ENCODE peak calls at places on chromosomes 11 and 22, in four cellular contexts. One of them, this sample, is unnamed.

GRCh38 chr11:62081378-62082291 is 42.2 kb upstream of the INCENP start:
- DNase-seq in activated CD8-positive, alpha-beta memory T cell treated with anti-CD3 and anti-CD28 coated beads for 48 hours: peak; percentile 50
- DNase-seq in stimulated activated CD4-positive, alpha-beta T cell treated with anti-CD3 and anti-CD28 coated beads, Interleukin-2, amount 100 ng/mL, for 24 hours: peak; percentile 83
- DNase-seq in WTC11: peak; percentile 89
- DNase-seq in this sample: peak; percentile 69

GRCh38 chr11:128620306-128621175 is 33.2 kb upstream of the ETS1 start:
- DNase-seq in activated CD8-positive, alpha-beta memory T cell treated with anti-CD3 and anti-CD28 coated beads for 48 hours: no peak
- DNase-seq in stimulated activated CD4-positive, alpha-beta T cell treated with anti-CD3 and anti-CD28 coated beads, Interleukin-2, amount 100 ng/mL, for 24 hours: no peak
- DNase-seq in WTC11: no peak
- DNase-seq in this sample: no peak

GRCh38 chr11:110069158-110069737 is 23.9 kb upstream of the ZC3H12C start:
- DNase-seq in activated CD8-positive, alpha-beta memory T cell treated with anti-CD3 and anti-CD28 coated beads for 48 hours: no peak
- DNase-seq in stimulated activated CD4-positive, alpha-beta T cell treated with anti-CD3 and anti-CD28 coated beads, Interleukin-2, amount 100 ng/mL, for 24 hours: no peak
- DNase-seq in WTC11: no peak
- DNase-seq in this sample: no peak

GRCh38 chr22:36546092-36546804 is 17.3 kb upstream of the EIF3D start:
- DNase-seq in activated CD8-positive, alpha-beta memory T cell treated with anti-CD3 and anti-CD28 coated beads for 48 hours: no peak
- DNase-seq in stimulated activated CD4-positive, alpha-beta T cell treated with anti-CD3 and anti-CD28 coated beads, Interleukin-2, amount 100 ng/mL, for 24 hours: peak; percentile 48
- DNase-seq in WTC11: peak; percentile 79
- DNase-seq in this sample: peak; percentile 14

GRCh38 chr11:77381749-77382693 is 80.5 kb upstream of the GDPD4 start:
- DNase-seq in activated CD8-positive, alpha-beta memory T cell treated with anti-CD3 and anti-CD28 coated beads for 48 hours: no peak
- DNase-seq in stimulated activated CD4-positive, alpha-beta T cell treated with anti-CD3 and anti-CD28 coated beads, Interleukin-2, amount 100 ng/mL, for 24 hours: no peak
- DNase-seq in WTC11: no peak
- DNase-seq in this sample: no peak

GRCh38 chr11:69101100-69101791 is 52.5 kb downstream of the TPCN2 start:
- DNase-seq in activated CD8-positive, alpha-beta memory T cell treated with anti-CD3 and anti-CD28 coated beads for 48 hours: peak; percentile 36
- DNase-seq in stimulated activated CD4-positive, alpha-beta T cell treated with anti-CD3 and anti-CD28 coated beads, Interleukin-2, amount 100 ng/mL, for 24 hours: peak; percentile 82
- DNase-seq in WTC11: peak; percentile 83
- DNase-seq in this sample: peak; percentile 87

GRCh38 chr11:128521697-128522062 is 65.7 kb downstream of the ETS1 start:
- DNase-seq in activated CD8-positive, alpha-beta memory T cell treated with anti-CD3 and anti-CD28 coated beads for 48 hours: no peak
- DNase-seq in stimulated activated CD4-positive, alpha-beta T cell treated with anti-CD3 and anti-CD28 coated beads, Interleukin-2, amount 100 ng/mL, for 24 hours: no peak
- DNase-seq in WTC11: peak; percentile 24
- DNase-seq in this sample: no peak

GRCh38 chr11:69163842-69164241 is 8.1 kb downstream of the SMIM38 start:
- DNase-seq in activated CD8-positive, alpha-beta memory T cell treated with anti-CD3 and anti-CD28 coated beads for 48 hours: no peak
- DNase-seq in stimulated activated CD4-positive, alpha-beta T cell treated with anti-CD3 and anti-CD28 coated beads, Interleukin-2, amount 100 ng/mL, for 24 hours: no peak
- DNase-seq in WTC11: no peak
- DNase-seq in this sample: no peak

GRCh38 chr11:15379483-15379882 is 264.8 kb downstream of the INSC start:
- DNase-seq in activated CD8-positive, alpha-beta memory T cell treated with anti-CD3 and anti-CD28 coated beads for 48 hours: no peak
- DNase-seq in stimulated activated CD4-positive, alpha-beta T cell treated with anti-CD3 and anti-CD28 coated beads, Interleukin-2, amount 100 ng/mL, for 24 hours: no peak
- DNase-seq in WTC11: peak; percentile 16
- DNase-seq in this sample: no peak

GRCh38 chr22:45007946-45008852 is 1.6 kb downstream of the PHF21B start:
- DNase-seq in activated CD8-positive, alpha-beta memory T cell treated with anti-CD3 and anti-CD28 coated beads for 48 hours: no peak
- DNase-seq in stimulated activated CD4-positive, alpha-beta T cell treated with anti-CD3 and anti-CD28 coated beads, Interleukin-2, amount 100 ng/mL, for 24 hours: peak; percentile 13
- DNase-seq in WTC11: peak; percentile 68
- DNase-seq in this sample: peak; percentile 32

GRCh38 chr11:134447696-134448095 is 35.7 kb upstream of the B3GAT1 start:
- DNase-seq in activated CD8-positive, alpha-beta memory T cell treated with anti-CD3 and anti-CD28 coated beads for 48 hours: no peak
- DNase-seq in stimulated activated CD4-positive, alpha-beta T cell treated with anti-CD3 and anti-CD28 coated beads, Interleukin-2, amount 100 ng/mL, for 24 hours: no peak
- DNase-seq in WTC11: no peak
- DNase-seq in this sample: no peak

GRCh38 chr11:117716652-117717440 is 80.2 kb downstream of the DSCAML1 start:
- DNase-seq in activated CD8-positive, alpha-beta memory T cell treated with anti-CD3 and anti-CD28 coated beads for 48 hours: no peak
- DNase-seq in stimulated activated CD4-positive, alpha-beta T cell treated with anti-CD3 and anti-CD28 coated beads, Interleukin-2, amount 100 ng/mL, for 24 hours: no peak
- DNase-seq in WTC11: no peak
- DNase-seq in this sample: no peak

GRCh38 chr11:36231300-36231699 is 57.9 kb downstream of the COMMD9 start:
- DNase-seq in activated CD8-positive, alpha-beta memory T cell treated with anti-CD3 and anti-CD28 coated beads for 48 hours: no peak
- DNase-seq in stimulated activated CD4-positive, alpha-beta T cell treated with anti-CD3 and anti-CD28 coated beads, Interleukin-2, amount 100 ng/mL, for 24 hours: no peak
- DNase-seq in WTC11: no peak
- DNase-seq in this sample: no peak

GRCh38 chr22:42721045-42721434 is 370 bp upstream of the A4GALT start:
- DNase-seq in activated CD8-positive, alpha-beta memory T cell treated with anti-CD3 and anti-CD28 coated beads for 48 hours: no peak
- DNase-seq in stimulated activated CD4-positive, alpha-beta T cell treated with anti-CD3 and anti-CD28 coated beads, Interleukin-2, amount 100 ng/mL, for 24 hours: peak; percentile 6
- DNase-seq in WTC11: no peak
- DNase-seq in this sample: no peak

GRCh38 chr11:76574406-76574805 is 96.1 kb downstream of the LRRC32 start:
- DNase-seq in activated CD8-positive, alpha-beta memory T cell treated with anti-CD3 and anti-CD28 coated beads for 48 hours: no peak
- DNase-seq in stimulated activated CD4-positive, alpha-beta T cell treated with anti-CD3 and anti-CD28 coated beads, Interleukin-2, amount 100 ng/mL, for 24 hours: no peak
- DNase-seq in WTC11: no peak
- DNase-seq in this sample: no peak

GRCh38 chr11:118641463-118642019 is 34.1 kb downstream of the PHLDB1 start:
- DNase-seq in activated CD8-positive, alpha-beta memory T cell treated with anti-CD3 and anti-CD28 coated beads for 48 hours: no peak
- DNase-seq in stimulated activated CD4-positive, alpha-beta T cell treated with anti-CD3 and anti-CD28 coated beads, Interleukin-2, amount 100 ng/mL, for 24 hours: no peak
- DNase-seq in WTC11: no peak
- DNase-seq in this sample: peak; percentile 61

GRCh38 chr11:134252539-134253188 is 488 bp downstream of the THYN1 start:
- DNase-seq in activated CD8-positive, alpha-beta memory T cell treated with anti-CD3 and anti-CD28 coated beads for 48 hours: no peak
- DNase-seq in stimulated activated CD4-positive, alpha-beta T cell treated with anti-CD3 and anti-CD28 coated beads, Interleukin-2, amount 100 ng/mL, for 24 hours: peak; percentile 20
- DNase-seq in WTC11: peak; percentile 29
- DNase-seq in this sample: no peak

This sample was measured in prostate gland.